ENCODE peak calls at places on chromosomes 6 and 20, in five cellular contexts. W is thoracic aorta, G is heart right ventricle, R is transverse colon, A is stomach. C is an unnamed sample.

GRCh38 chr20:61977387-61977786 is 88.3 kb downstream of the TAF4 start:
- DNase-seq in W (no peak), G (no peak), R (no peak), A (no peak), C (no peak)

GRCh38 chr6:35317483-35318199 is 20.0 kb downstream of the DEF6 start:
- DNase-seq in W (no peak), G (no peak), R (no peak), A (no peak), C (no peak)

GRCh38 chr20:49989234-49990065 is 6.7 kb downstream of the SNAI1 start:
- DNase-seq in W (no peak), G (peak; percentile 77), R (peak; percentile 27), A (no peak), C (no peak)

GRCh38 chr6:124432632-124433031 is 529.6 kb upstream of the RNF217 start:
- DNase-seq in W (no peak), G (no peak), R (no peak), A (no peak), C (no peak)

GRCh38 chr20:13333793-13334192 is 112.7 kb downstream of the ISM1 start:
- DNase-seq in W (no peak), G (no peak), R (peak; percentile 24), A (no peak), C (no peak)

GRCh38 chr6:74735304-74735703 is 470.5 kb downstream of the COL12A1 start:
- DNase-seq in W (no peak), G (no peak), R (no peak), A (no peak), C (no peak)

GRCh38 chr6:170124836-170125235 is 166.0 kb downstream of the DLL1 start:
- DNase-seq in W (no peak), G (no peak), R (no peak), A (peak; percentile 71), C (peak; percentile 74)

GRCh38 chr6:14883921-14884320 is 361.9 kb upstream of the JARID2 start:
- DNase-seq in W (no peak), G (no peak), R (no peak), A (no peak), C (no peak)

GRCh38 chr6:122692175-122692598 is 82.0 kb downstream of the PKIB start:
- DNase-seq in W (no peak), G (no peak), R (no peak), A (no peak), C (no peak)

GRCh38 chr20:9015984-9016324 is 52.9 kb upstream of the PLCB4 start:
- DNase-seq in W (no peak), G (no peak), R (no peak), A (no peak), C (no peak)
- H3K27ac ChIP-seq in W (no peak overlapping the region), G (no peak overlapping the region), R (no peak overlapping the region), A (no peak overlapping the region), C (no peak overlapping the region)

GRCh38 chr20:46709459-46710148 is at the start of gene SLC2A10:
- DNase-seq in W (no peak), G (peak; percentile 64), R (peak; percentile 70), A (peak; percentile 73), C (peak; percentile 87)
- TF ChIP-seq CTCF in W (peak; percentile 16), G (peak; percentile 30), R (no peak), A (no peak), C (no peak)

GRCh38 chr20:36401336-36401735 is 95.2 kb downstream of the DLGAP4 start:
- DNase-seq in W (no peak), G (no peak), R (no peak), A (no peak), C (no peak)
- H3K27me3 ChIP-seq in W (no peaks in the 10 kb centered on the region), G (peaks cover 32% of the 10 kb centered on the region), R (peaks cover 38% of the 10 kb centered on the region), A (no peaks in the 10 kb centered on the region), C (peaks cover 25% of the 10 kb centered on the region)

DNA sequence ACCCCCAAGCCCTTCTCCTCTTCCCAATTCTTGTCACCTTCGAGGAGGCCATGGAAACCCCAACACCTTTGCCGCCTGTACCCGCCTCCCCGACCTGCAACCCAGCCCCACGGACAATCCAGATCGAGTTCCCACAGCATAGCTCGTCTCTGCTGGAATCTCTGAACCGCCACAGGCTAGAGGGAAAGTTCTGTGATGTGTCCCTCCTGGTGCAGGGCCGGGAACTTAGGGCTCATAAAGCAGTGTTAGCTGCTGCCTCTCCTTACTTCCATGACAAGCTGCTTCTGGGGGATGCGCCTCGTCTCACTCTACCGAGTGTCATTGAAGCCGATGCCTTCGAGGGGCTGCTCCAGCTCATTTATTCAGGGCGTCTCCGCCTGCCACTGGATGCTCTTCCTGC is 675 bp downstream of the ZBTB9 start:
- DNase-seq in W (no peak), G (no peak), R (no peak), A (no peak), C (no peak)
- H3K27ac ChIP-seq in W (no peak overlapping the region), G (peak overlapping the region; percentile 83), R (peak overlapping the region; percentile 81), A (peak overlapping the region; percentile 87), C (peak overlapping the region; percentile 86)

DNA sequence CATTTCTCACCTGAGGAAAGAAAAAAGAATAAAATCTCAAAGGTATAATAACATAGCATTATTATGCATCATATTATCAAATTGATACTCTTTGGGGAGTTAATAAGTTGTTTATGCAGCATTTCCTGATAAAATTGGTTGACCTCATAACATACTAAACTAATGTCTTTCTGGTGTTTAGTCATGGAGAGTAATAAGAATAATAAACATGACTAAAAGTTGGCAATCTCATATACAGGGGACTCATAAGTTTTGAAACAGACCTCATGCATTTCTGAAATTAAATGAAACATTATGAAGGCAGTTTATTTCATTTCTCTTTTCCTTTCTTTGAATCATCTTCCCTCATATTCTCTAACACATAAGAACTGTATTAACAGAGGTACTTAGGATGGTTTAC is 60.5 kb upstream of the PRDM1 start:
- DNase-seq in W (no peak), G (no peak), R (no peak), A (no peak), C (no peak)
- TF ChIP-seq CTCF in W (no peak), G (no peak), R (no peak), A (no peak), C (no peak)

GRCh38 chr20:58634121-58634817 is 16.8 kb upstream of the STX16 start:
- DNase-seq in W (no peak), G (no peak), R (no peak), A (no peak), C (peak; percentile 28)
- H3K27me3 ChIP-seq in W (no peaks in the 10 kb centered on the region), G (peaks cover 4% of the 10 kb centered on the region), R (no peaks in the 10 kb centered on the region), A (no peaks in the 10 kb centered on the region), C (no peaks in the 10 kb centered on the region)

GRCh38 chr6:110529355-110529754 is 52.9 kb upstream of the SLC22A16 start:
- DNase-seq in W (no peak), G (no peak), R (no peak), A (no peak), C (no peak)
- H3K27ac ChIP-seq in W (no peak overlapping the region), G (peak overlapping the region; percentile 52), R (no peak overlapping the region), A (no peak overlapping the region), C (no peak overlapping the region)

DNA sequence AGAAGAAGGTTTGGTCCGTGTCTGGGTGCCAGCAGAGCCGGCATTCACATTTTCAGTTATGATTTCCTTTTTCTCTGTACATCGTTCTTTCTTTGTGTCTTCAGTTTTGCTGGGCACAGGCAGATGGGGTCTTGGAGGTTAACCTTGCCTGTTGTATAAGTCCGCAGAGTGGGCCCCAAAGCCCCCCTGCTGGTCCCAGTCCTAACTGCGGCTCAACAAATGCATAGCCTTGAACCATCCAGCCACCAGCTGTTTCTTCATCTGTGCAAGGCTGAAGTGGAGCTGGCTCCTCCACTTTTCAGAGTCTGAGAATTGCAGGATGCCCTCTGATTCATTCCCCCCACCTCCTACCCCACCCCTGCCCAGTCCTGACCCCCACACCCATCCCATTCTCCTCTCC is 386.3 kb upstream of the SULF2 start:
- DNase-seq in W (no peak), G (no peak), R (no peak), A (no peak), C (no peak)
- TF ChIP-seq CTCF in W (no peak), G (no peak), R (no peak), A (no peak), C (no peak)

DNA sequence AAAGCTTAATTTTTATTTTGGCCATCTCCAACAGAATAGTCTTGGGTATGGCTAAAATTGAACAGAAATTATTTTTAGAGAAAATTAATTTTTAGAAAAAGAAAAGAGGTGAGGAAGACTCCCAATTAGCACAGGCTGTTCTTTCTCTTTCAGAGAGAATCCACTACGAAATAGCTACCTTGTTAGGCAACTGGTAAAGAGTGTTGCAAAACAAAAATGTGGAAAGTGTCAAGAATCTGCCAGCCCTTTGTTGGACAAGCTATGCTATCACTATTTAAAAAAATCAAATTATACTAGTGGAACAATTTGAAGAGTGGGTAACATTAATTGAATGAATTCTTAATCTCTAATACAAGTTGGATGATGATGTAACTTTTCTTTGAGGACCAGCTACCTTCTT is 19.2 kb upstream of the ZSCAN9 start:
- DNase-seq in W (no peak), G (no peak), R (no peak), A (no peak), C (no peak)
- H3K27me3 ChIP-seq in W (peaks cover 15% of the 10 kb centered on the region), G (peaks cover 63% of the 10 kb centered on the region), R (peaks cover 80% of the 10 kb centered on the region), A (peaks cover 8% of the 10 kb centered on the region), C (peaks cover 77% of the 10 kb centered on the region)

GRCh38 chr6:2630362-2630761 is 120.4 kb downstream of the MYLK4 start:
- DNase-seq in W (no peak), G (peak; percentile 30), R (no peak), A (no peak), C (no peak)
- H3K27ac ChIP-seq in W (peak overlapping the region; percentile 97), G (peak overlapping the region; percentile 94), R (no peak overlapping the region), A (no peak overlapping the region), C (no peak overlapping the region)

C was measured in upper lobe of right lung.